ENCODE peak calls at places on chromosome 14, in four cellular contexts. P is GM12865, U is gastrocnemius medialis, V is IMR-90. S is an unnamed sample.

GRCh38 chr14:65255583-65256443 is 153.5 kb upstream of the MAX start:
- DNase-seq in U (no peak), V (no peak), P (peak; percentile 14), S (peak; percentile 95)

GRCh38 chr14:80212025-80212402 is 710 bp upstream of the DIO2 start:
- DNase-seq in U (no peak), V (peak; percentile 67), P (no peak), S (peak; percentile 14)

GRCh38 chr14:101499513-101499912 is 61.8 kb upstream of the DIO3 start:
- DNase-seq in U (no peak), P (no peak), V (no peak), S (no peak)

GRCh38 chr14:51298895-51299294 is 58.8 kb downstream of the TMX1 start:
- DNase-seq in P (peak; percentile 50), V (peak; percentile 53), U (no peak), S (peak; percentile 40)

GRCh38 chr14:91250912-91251311 is 6.4 kb upstream of the GPR68 start:
- DNase-seq in P (no peak), V (no peak), U (no peak), S (no peak)

GRCh38 chr14:69666698-69667211 is 55.4 kb downstream of the SUSD6 start:
- DNase-seq in V (peak; percentile 69), U (no peak), P (no peak), S (no peak)

GRCh38 chr14:23104070-23104590 is 659 bp downstream of the CIROP start:
- DNase-seq in P (no peak), U (no peak), V (no peak), S (no peak)

GRCh38 chr14:58298477-58298879 is at the start of gene ARID4A:
- DNase-seq in U (no peak), P (no peak), V (no peak), S (no peak)

GRCh38 chr14:96264850-96265249 is 8.8 kb downstream of the BDKRB1 start:
- DNase-seq in P (no peak), V (peak; percentile 45), U (no peak), S (no peak)

GRCh38 chr14:69615471-69616407 is 4.3 kb downstream of the SUSD6 start:
- DNase-seq in V (peak; percentile 84), U (peak; percentile 50), P (peak; percentile 96), S (peak; percentile 23)

GRCh38 chr14:101600891-101601602 is 39.8 kb downstream of the DIO3 start:
- DNase-seq in P (no peak), V (no peak), U (no peak), S (no peak)

GRCh38 chr14:36655963-36656768 is 5.5 kb upstream of the PAX9 start:
- DNase-seq in P (no peak), U (no peak), V (no peak), S (peak; percentile 73)

GRCh38 chr14:54848910-54849309 is 53.7 kb downstream of the GCH1 start:
- DNase-seq in U (no peak), V (no peak), P (no peak), S (no peak)
- TF ChIP-seq CTCF in U (no peak), V (no peak), P (no peak), S (no peak)

GRCh38 chr14:99892406-99892805 is 99.2 kb downstream of the EML1 start:
- DNase-seq in P (no peak), V (peak; percentile 50), U (no peak), S (no peak)
- H3K4me3 ChIP-seq in P (no peak overlapping the region), V (no peak overlapping the region), U (no peak overlapping the region), S (no peak overlapping the region)

GRCh38 chr14:24135834-24136683 is at the start of gene PSME1:
- DNase-seq in V (peak; percentile 82), P (peak; percentile 96), U (peak; percentile 89), S (peak; percentile 93)
- TF ChIP-seq CTCF in V (no peak), P (peak; percentile 3), U (no peak), S (no peak)

DNA sequence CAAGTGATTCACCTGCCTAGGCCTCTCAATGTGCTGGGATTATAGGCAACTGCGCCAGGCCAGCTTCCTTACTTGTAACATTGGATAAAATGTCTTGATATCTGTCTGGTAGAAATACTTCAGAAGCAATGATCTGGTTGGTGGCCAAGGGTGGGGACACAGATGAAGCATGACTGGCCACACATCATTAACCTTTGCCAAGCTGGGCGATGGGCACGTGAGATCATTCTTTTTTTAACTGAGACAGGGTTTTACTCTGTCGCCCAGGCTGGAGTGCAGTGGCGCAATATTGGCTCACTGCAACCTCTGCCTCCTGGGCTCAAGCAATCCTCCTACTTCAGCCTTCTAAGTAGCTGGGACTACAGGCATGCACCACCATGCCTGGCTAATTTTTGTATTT is 31.1 kb downstream of the PLEKHH1 start:
- DNase-seq in V (no peak), P (no peak), U (no peak), S (no peak)
- H3K4me3 ChIP-seq in V (no peak overlapping the region), P (no peak overlapping the region), U (no peak overlapping the region), S (no peak overlapping the region)

S was measured in epithelial cell of esophagus.